ENCODE peak calls at places on chromosome 4, in eight cellular contexts. L is upper lobe of left lung, O is fibroblast of lung, G is Peyer's patch, S is lung, Z is HCT116, U is bronchial epithelial cell, J is colonic mucosa. T is an unnamed sample.

GRCh38 chr4:77821775-77822174 is 2.6 kb upstream of the CNOT6L start:
- DNase-seq in J (no peak), L (no peak), O (no peak), U (peak; percentile 3), Z (no peak), S (no peak), G (peak; percentile 50), T (no peak)

GRCh38 chr4:39464886-39465501 is 6.1 kb downstream of the LIAS start:
- DNase-seq in S (no peak), L (no peak), J (no peak), U (peak; percentile 58), Z (peak; percentile 38), O (peak; percentile 88), G (no peak), T (no peak)

GRCh38 chr4:78069859-78070258 is 12.7 kb downstream of the FRAS1 start:
- DNase-seq in Z (no peak), O (no peak), S (no peak), J (no peak), U (no peak), L (no peak), G (no peak), T (no peak)

GRCh38 chr4:78691971-78692814 is 84.0 kb upstream of the BMP2K start:
- DNase-seq in U (no peak), G (no peak), L (no peak), J (no peak), Z (no peak), S (no peak), O (no peak), T (no peak)

GRCh38 chr4:55303818-55304217 is 42.2 kb upstream of the SRD5A3 start:
- DNase-seq in S (no peak), U (peak; percentile 96), O (peak; percentile 85), Z (peak; percentile 26), G (no peak), J (no peak), L (no peak), T (no peak)

GRCh38 chr4:174023641-174024040 is 259.8 kb downstream of the FBXO8 start:
- DNase-seq in U (peak; percentile 5), Z (no peak), J (no peak), O (peak; percentile 3), L (no peak), S (no peak), G (no peak), T (no peak)

GRCh38 chr4:8644966-8645752 is 52.6 kb downstream of the CPZ start:
- DNase-seq in L (no peak), U (no peak), Z (no peak), J (no peak), S (no peak), O (no peak), G (no peak), T (no peak)

GRCh38 chr4:168993724-168994510 is 16.1 kb downstream of the CBR4 start:
- DNase-seq in U (no peak), Z (no peak), G (no peak), O (peak; percentile 32), J (no peak), S (no peak), L (no peak), T (no peak)

GRCh38 chr4:114458728-114459127 is 139.9 kb upstream of the UGT8 start:
- DNase-seq in U (no peak), S (no peak), G (no peak), Z (no peak), O (no peak), J (no peak), L (no peak), T (no peak)

GRCh38 chr4:20572976-20573375 is 127.3 kb upstream of the PACRGL start:
- DNase-seq in S (no peak), Z (no peak), U (no peak), J (no peak), O (no peak), G (no peak), L (no peak), T (no peak)

GRCh38 chr4:152943673-152944072 is 7.5 kb downstream of the FHDC1 start:
- DNase-seq in G (no peak), J (no peak), S (no peak), Z (no peak), U (no peak), O (peak; percentile 49), L (no peak), T (no peak)

GRCh38 chr4:152945639-152946038 is 9.5 kb downstream of the FHDC1 start:
- DNase-seq in L (peak; percentile 54), S (no peak), Z (no peak), J (no peak), U (no peak), O (no peak), G (no peak), T (no peak)

GRCh38 chr4:152944678-152945320 is 8.7 kb downstream of the FHDC1 start:
- DNase-seq in J (no peak), S (no peak), L (no peak), Z (no peak), O (no peak), U (no peak), G (no peak), T (no peak)

GRCh38 chr4:152939655-152940054 is 3.5 kb downstream of the FHDC1 start:
- DNase-seq in O (no peak), S (no peak), L (no peak), U (no peak), J (no peak), Z (no peak), G (no peak), T (no peak)

DNA sequence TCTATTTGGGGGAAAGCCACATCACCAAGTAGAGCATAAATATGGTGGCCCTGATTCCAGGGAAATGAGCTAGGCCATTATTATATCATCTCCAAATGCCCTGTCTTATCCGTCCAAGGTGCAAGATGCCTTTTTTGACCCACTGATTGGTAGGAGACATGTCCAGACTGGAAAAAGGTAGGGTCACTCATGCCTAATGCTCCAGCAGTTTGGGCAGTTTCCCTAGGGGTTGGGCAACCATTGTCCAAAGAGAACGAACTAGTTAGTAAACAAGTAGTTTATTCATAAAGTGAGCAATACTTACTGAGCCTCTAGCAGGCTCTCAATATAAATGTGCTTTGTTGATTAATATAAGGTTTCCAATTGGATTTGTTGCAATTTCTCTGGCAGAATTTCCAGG is 6.2 kb downstream of the FHDC1 start:
- DNase-seq in J (no peak), L (no peak), O (no peak), U (peak; percentile 66), Z (no peak), G (no peak), S (no peak), T (no peak)
- H3K36me3 ChIP-seq in J (no peaks in the 10 kb centered on the region), L (peaks cover 8% of the 10 kb centered on the region), O (no peaks in the 10 kb centered on the region), U (peaks cover 6% of the 10 kb centered on the region), Z (no peaks in the 10 kb centered on the region), G (no peaks in the 10 kb centered on the region), S (no peaks in the 10 kb centered on the region), T (no peaks in the 10 kb centered on the region)

GRCh38 chr4:127783026-127783769 is 1.1 kb downstream of the HSPA4L start:
- DNase-seq in L (peak; percentile 61), S (peak; percentile 50), Z (peak; percentile 24), G (no peak), J (peak; percentile 75), O (peak; percentile 86), U (peak; percentile 100), T (no peak)

GRCh38 chr4:127793528-127793927 is 11.4 kb downstream of the HSPA4L start:
- DNase-seq in S (no peak), J (no peak), L (no peak), O (no peak), U (no peak), Z (no peak), G (no peak), T (no peak)

GRCh38 chr4:127783971-127784519 is 1.9 kb downstream of the HSPA4L start:
- DNase-seq in U (peak; percentile 56), O (no peak), L (no peak), G (no peak), S (no peak), Z (no peak), J (no peak), T (no peak)

DNA sequence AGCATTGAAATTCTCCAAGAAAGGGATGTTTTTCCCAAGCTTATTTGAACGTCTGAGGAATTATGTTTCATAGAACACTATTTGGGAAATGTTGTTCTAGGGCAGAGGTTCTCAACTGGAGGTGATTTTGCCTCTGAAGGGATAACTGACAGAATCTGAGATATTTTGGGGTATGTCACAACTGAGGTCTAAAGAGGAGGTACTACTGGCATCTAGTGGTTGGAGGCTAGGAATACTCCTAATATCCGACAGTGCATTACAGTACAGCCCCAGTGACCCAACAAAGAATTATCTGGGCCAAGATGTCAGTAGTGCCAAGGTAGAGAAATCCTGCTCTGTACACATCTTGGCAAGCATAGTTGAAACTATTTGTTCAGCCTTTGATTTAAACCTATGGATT is 6.4 kb downstream of the HSPA4L start:
- DNase-seq in J (no peak), G (no peak), L (no peak), S (no peak), U (peak; percentile 26), Z (peak; percentile 18), O (no peak), T (no peak)
- TF ChIP-seq CTCF in J (no peak), G (no peak), L (peak; percentile 16), S (no peak), U (peak; percentile 17), Z (peak; percentile 58), O (no peak), T (peak; percentile 30)

DNA sequence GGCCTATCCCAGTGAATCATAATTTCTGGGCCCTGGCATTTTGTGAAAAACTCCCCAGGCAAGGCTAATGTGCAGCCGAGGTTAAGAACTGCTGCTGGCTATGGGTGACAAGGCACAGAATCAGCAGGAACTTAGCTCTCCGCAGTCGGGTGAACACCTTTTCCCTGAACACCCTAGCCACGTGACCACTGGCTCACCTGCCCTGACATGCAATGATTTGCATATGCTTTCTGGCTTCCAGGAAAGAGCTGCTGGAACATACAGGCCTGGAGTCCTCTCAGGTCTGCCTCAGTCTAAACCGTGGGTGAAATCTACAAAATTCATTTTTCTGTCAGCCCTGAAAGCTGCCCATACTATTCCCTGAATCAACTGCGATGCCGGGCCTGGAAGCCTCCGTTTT is 56.6 kb downstream of the ZNF827 start:
- DNase-seq in O (no peak), J (peak; percentile 84), L (peak; percentile 84), U (peak; percentile 94), G (peak; percentile 69), Z (no peak), S (peak; percentile 69), T (no peak)
- H3K36me3 ChIP-seq in O (no peaks in the 10 kb centered on the region), J (no peaks in the 10 kb centered on the region), L (no peaks in the 10 kb centered on the region), U (peaks cover 2% of the 10 kb centered on the region), G (no peaks in the 10 kb centered on the region), Z (no peaks in the 10 kb centered on the region), S (peaks cover 2% of the 10 kb centered on the region), T (peaks cover 4% of the 10 kb centered on the region)

GRCh38 chr4:80210549-80210948 is 13.2 kb downstream of the PRDM8 start:
- DNase-seq in L (no peak), Z (no peak), G (no peak), S (no peak), U (no peak), J (no peak), O (no peak), T (no peak)

GRCh38 chr4:80219301-80220025 is 22.2 kb downstream of the PRDM8 start:
- DNase-seq in O (peak; percentile 56), J (no peak), Z (no peak), G (no peak), U (no peak), L (no peak), S (no peak), T (no peak)

GRCh38 chr4:80216100-80216761 is 18.9 kb downstream of the PRDM8 start:
- DNase-seq in S (no peak), O (no peak), Z (no peak), U (no peak), L (no peak), G (no peak), J (no peak), T (no peak)

GRCh38 chr4:80213117-80213815 is 16.0 kb downstream of the PRDM8 start:
- DNase-seq in U (peak; percentile 90), S (no peak), O (peak; percentile 71), J (no peak), L (no peak), Z (no peak), G (no peak), T (no peak)

GRCh38 chr4:80215449-80216052 is 18.2 kb downstream of the PRDM8 start:
- DNase-seq in S (no peak), U (peak; percentile 60), O (peak; percentile 44), Z (no peak), L (no peak), J (no peak), G (no peak), T (no peak)
- TF ChIP-seq CTCF in S (peak; percentile 47), U (peak; percentile 40), O (no peak), Z (peak; percentile 75), L (peak; percentile 70), J (peak; percentile 67), G (peak; percentile 73), T (peak; percentile 42)